ENCODE peak calls at places on chromosomes 6 and 20, in seven cellular contexts. J, W, B, I, N, X and T are unnamed samples.
A peak's percentile ranks its signal among the peaks of the same experiment; 100 is the strongest.

GRCh38 chr20:58447733-58448391 is 58.8 kb downstream of the VAPB start:
- DNase-seq in N (peak; percentile 48), J (peak; percentile 27), B (peak; percentile 78), I (no peak), W (peak; percentile 73), X (peak; percentile 62), T (peak; percentile 68)

GRCh38 chr6:164507197-164507957 is 802.0 kb downstream of the C6orf118 start:
- DNase-seq in I (peak; percentile 69), X (no peak), N (no peak), B (no peak), J (no peak), W (no peak), T (peak; percentile 22)

GRCh38 chr6:110173506-110174132 is 5.9 kb downstream of the WASF1 start:
- DNase-seq in X (no peak), J (no peak), W (no peak), B (peak; percentile 11), I (no peak), N (no peak), T (no peak)

GRCh38 chr6:8006208-8006607 is 58.0 kb downstream of the BLOC1S5 start:
- DNase-seq in X (peak; percentile 47), N (peak; percentile 53), I (no peak), W (peak; percentile 75), J (no peak), B (peak; percentile 67), T (peak; percentile 53)

GRCh38 chr6:1869766-1870165 is 260.1 kb downstream of the FOXC1 start:
- DNase-seq in X (no peak), J (no peak), B (no peak), I (no peak), W (no peak), N (no peak), T (no peak)

GRCh38 chr20:34627458-34627857 is 49.4 kb downstream of the PIGU start:
- DNase-seq in B (no peak), J (no peak), I (no peak), N (no peak), W (no peak), X (no peak), T (no peak)

GRCh38 chr6:89941031-89941775 is 46.9 kb downstream of the GJA10 start:
- DNase-seq in N (no peak), I (no peak), W (no peak), B (peak; percentile 44), X (peak; percentile 28), J (no peak), T (no peak)

GRCh38 chr6:1068068-1068467 is 243.8 kb upstream of the FOXQ1 start:
- DNase-seq in B (no peak), N (no peak), X (no peak), I (no peak), W (no peak), J (no peak), T (no peak)

GRCh38 chr20:44309763-44310663 is 989 bp downstream of the FITM2 start:
- DNase-seq in N (no peak), B (peak; percentile 88), I (no peak), W (peak; percentile 74), J (no peak), X (peak; percentile 87), T (no peak)

GRCh38 chr6:144411506-144412165 is 126.5 kb downstream of the UTRN start:
- DNase-seq in W (no peak), X (peak; percentile 39), B (peak; percentile 36), N (no peak), J (no peak), I (no peak), T (no peak)

GRCh38 chr20:64050261-64051032 is 1.0 kb upstream of the SOX18 start:
- DNase-seq in X (no peak), B (no peak), W (no peak), J (no peak), N (no peak), I (no peak), T (no peak)

GRCh38 chr6:18415671-18416340 is 28.7 kb downstream of the RNF144B start:
- DNase-seq in N (no peak), I (no peak), W (no peak), J (no peak), X (peak; percentile 29), B (peak; percentile 69), T (no peak)

GRCh38 chr20:34927736-34928135 is 27.9 kb downstream of the GSS start:
- DNase-seq in J (no peak), N (no peak), W (no peak), B (peak; percentile 76), X (no peak), I (no peak), T (no peak)

GRCh38 chr6:20711518-20711917 is 177.3 kb downstream of the CDKAL1 start:
- DNase-seq in W (peak; percentile 52), J (no peak), N (no peak), I (no peak), B (peak; percentile 32), X (peak; percentile 24), T (no peak)

GRCh38 chr6:5334341-5334740 is 73.0 kb downstream of the FARS2 start:
- DNase-seq in B (peak; percentile 65), W (peak; percentile 3), X (peak; percentile 73), I (no peak), N (no peak), J (no peak), T (no peak)

GRCh38 chr6:146847426-146847825 is 248.7 kb downstream of the ADGB start:
- DNase-seq in J (no peak), W (peak; percentile 78), N (no peak), X (peak; percentile 22), B (no peak), I (no peak), T (no peak)

GRCh38 chr20:25196701-25197120 is 1.2 kb downstream of the ENTPD6 start:
- DNase-seq in J (no peak), N (peak; percentile 41), B (no peak), X (no peak), I (no peak), W (no peak), T (peak; percentile 10)

GRCh38 chr6:28369463-28369862 is 19.7 kb downstream of the ZKSCAN3 start:
- DNase-seq in X (no peak), N (no peak), B (no peak), J (no peak), W (no peak), I (no peak), T (no peak)

GRCh38 chr6:134145786-134146185 is 93.4 kb upstream of the SLC2A12 start:
- DNase-seq in I (no peak), W (peak; percentile 31), J (no peak), N (no peak), X (peak; percentile 64), B (peak; percentile 43), T (no peak)

GRCh38 chr6:139676718-139677117 is 302.3 kb upstream of the CITED2 start:
- DNase-seq in B (no peak), X (no peak), N (no peak), W (no peak), J (no peak), I (no peak), T (no peak)

GRCh38 chr6:99148111-99148510 is 200.4 kb upstream of the FBXL4 start:
- DNase-seq in J (no peak), X (no peak), I (no peak), W (no peak), N (no peak), B (no peak), T (no peak)

GRCh38 chr6:99146716-99147115 is 199.0 kb upstream of the FBXL4 start:
- DNase-seq in X (no peak), W (no peak), J (no peak), B (no peak), I (no peak), N (no peak), T (no peak)

GRCh38 chr6:99148761-99149160 is 200.7 kb downstream of the FAXC start:
- DNase-seq in X (no peak), J (no peak), N (no peak), B (no peak), I (no peak), W (no peak), T (no peak)

GRCh38 chr6:99151634-99152344 is 197.7 kb downstream of the FAXC start:
- DNase-seq in J (no peak), I (peak; percentile 20), B (no peak), X (peak; percentile 33), W (peak; percentile 11), N (peak; percentile 6), T (peak; percentile 49)

DNA sequence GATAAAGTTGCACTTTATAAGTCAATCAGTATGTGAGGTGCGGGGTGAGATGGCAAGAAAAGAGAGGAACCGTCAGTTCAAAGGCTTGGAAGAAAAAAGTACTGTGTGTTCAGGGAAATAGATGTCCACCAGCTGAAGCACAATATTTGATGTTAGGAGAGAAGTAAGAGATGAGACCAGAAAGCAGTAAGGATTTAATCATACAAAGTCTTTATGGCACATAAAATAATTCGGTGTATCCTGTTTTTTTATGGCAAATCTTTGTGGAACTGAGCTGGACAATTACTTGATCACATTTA is 197.2 kb downstream of the FAXC start:
- DNase-seq in N (no peak), W (no peak), X (no peak), I (no peak), J (no peak), B (no peak), T (no peak)
- TF ChIP-seq CTCF in N (no peak), W (no peak), X (no peak), I (no peak), J (no peak), B (no peak), T (no peak)

DNA sequence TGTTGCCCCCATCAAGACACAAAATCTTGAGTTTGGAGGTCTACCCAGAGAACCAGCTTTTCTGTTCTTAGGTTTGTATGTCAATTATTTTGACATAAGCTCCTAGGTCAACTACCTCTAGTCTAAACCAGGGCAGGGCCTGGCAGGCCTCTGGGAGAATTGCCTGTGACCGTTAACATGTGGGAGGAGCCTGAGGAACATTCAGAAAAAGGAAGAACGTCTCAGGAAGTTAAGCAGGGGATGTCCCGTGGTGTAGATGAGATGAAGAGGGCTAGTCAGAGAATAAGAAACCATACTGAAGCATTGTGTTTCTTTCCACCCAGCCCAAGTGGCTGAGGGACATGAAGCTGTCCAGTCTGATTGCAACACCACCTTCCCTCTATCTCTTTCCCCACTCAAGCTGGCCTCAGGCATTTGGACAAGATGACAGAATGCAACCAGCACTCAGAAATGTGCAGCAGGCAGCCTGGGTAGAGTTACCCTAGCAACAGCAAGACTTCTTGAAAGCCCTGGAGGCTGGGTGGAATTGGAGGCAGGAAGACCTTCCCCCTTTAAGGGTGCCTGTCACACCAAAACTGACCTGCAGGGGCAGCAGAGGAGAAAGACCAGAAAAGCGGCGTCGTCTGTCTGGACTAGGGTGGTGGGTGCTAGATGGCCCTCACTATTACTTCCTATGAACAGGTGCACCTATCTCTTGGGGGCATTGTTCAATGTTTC is 186.2 kb downstream of the UNC5CL start:
- DNase-seq in N (peak; percentile 13), J (no peak), W (peak; percentile 1), X (no peak), I (no peak), B (peak; percentile 4), T (peak; percentile 21)
- TF ChIP-seq CTCF in N (peak; percentile 13), J (no peak), W (peak; percentile 38), X (peak; percentile 48), I (peak; percentile 51), B (peak; percentile 31), T (no peak)

GRCh38 chr6:16760536-16761468 is at the start of gene ATXN1:
- DNase-seq in I (no peak), X (peak; percentile 65), W (peak; percentile 80), B (peak; percentile 73), J (peak; percentile 31), N (peak; percentile 18), T (peak; percentile 56)
- TF ChIP-seq CTCF in I (no peak), X (no peak), W (no peak), B (no peak), J (no peak), N (no peak), T (no peak)

DNA sequence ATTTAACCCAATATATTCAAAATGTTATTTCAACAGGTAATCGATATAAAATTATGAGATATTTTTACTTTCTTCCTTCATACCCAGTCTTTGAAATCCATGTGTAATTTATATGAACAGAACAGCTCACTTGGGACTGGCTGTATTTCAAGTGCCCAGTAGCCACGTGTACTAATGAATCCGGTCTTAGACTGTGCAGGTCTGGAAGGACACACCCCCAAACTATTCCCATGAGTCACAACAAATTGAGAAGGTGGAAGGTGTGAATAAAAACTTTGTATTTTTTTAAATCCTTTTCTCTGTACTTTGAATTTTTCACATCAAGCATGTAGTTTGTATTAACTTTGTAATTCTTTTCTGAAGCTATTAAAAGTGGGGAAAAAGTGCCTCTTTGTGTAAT is 2.8 kb downstream of the UNC5CL start:
- DNase-seq in B (no peak), X (no peak), J (no peak), W (no peak), I (no peak), N (peak; percentile 21), T (no peak)
- TF ChIP-seq CTCF in B (no peak), X (no peak), J (no peak), W (no peak), I (no peak), N (no peak), T (no peak)